ENCODE peak calls at places on chromosome 13, in seven cellular contexts. H is IMR-90; A is body of pancreas; D is spleen; B is GM23338; X is mammary epithelial cell; E is CD8-positive, alpha-beta memory T cell. Q is an unnamed sample.

GRCh38 chr13:98405107-98405571 is 171.8 kb downstream of the STK24 start:
- DNase-seq in H (no peak), A (peak), D (no peak), B (peak), X (no peak), E (no peak), Q (no peak)

GRCh38 chr13:31088826-31089420 is 72.8 kb downstream of the HSPH1 start:
- DNase-seq in H (no peak), A (no peak), D (no peak), B (no peak), X (no peak), E (no peak), Q (no peak)

GRCh38 chr13:74288361-74288911 is 154.2 kb upstream of the KLF12 start:
- DNase-seq in H (no peak), A (peak), D (peak), B (peak), X (peak), E (peak), Q (peak)

GRCh38 chr13:113997845-113998751 is 24.2 kb upstream of the C13orf46 start:
- DNase-seq in H (peak), A (peak), D (peak), B (no peak), X (no peak), E (no peak), Q (peak)

GRCh38 chr13:26323764-26324163 is 69.8 kb downstream of the CDK8 start:
- DNase-seq in H (no peak), A (no peak), D (no peak), B (no peak), X (peak), E (no peak), Q (no peak)

GRCh38 chr13:27965343-27965739 is 3.8 kb downstream of the CDX2 start:
- DNase-seq in H (no peak), A (no peak), D (no peak), B (peak), X (no peak), E (no peak), Q (no peak)

GRCh38 chr13:51724721-51725120 is 79.2 kb downstream of the DHRS12 start:
- DNase-seq in H (peak), A (no peak), D (no peak), B (no peak), X (no peak), E (no peak), Q (no peak)

GRCh38 chr13:34849406-34849805 is 92.7 kb upstream of the NBEA start:
- DNase-seq in H (no peak), A (no peak), D (no peak), B (no peak), X (no peak), E (no peak), Q (no peak)

GRCh38 chr13:40922437-40923040 is 96.6 kb downstream of the ELF1 start:
- DNase-seq in H (no peak), A (no peak), D (peak), B (peak), X (no peak), E (no peak), Q (peak)

GRCh38 chr13:102359264-102359663 is 42.6 kb downstream of the FGF14 start:
- DNase-seq in H (no peak), A (no peak), D (no peak), B (no peak), X (no peak), E (no peak), Q (no peak)

GRCh38 chr13:63438951-63439350 is 2023.3 kb upstream of the PCDH20 start:
- DNase-seq in H (no peak), A (no peak), D (no peak), B (peak), X (no peak), E (no peak), Q (no peak)

GRCh38 chr13:43269037-43269476 is 245.7 kb downstream of the DNAJC15 start:
- DNase-seq in H (peak), A (peak), D (no peak), B (no peak), X (peak), E (no peak), Q (no peak)

GRCh38 chr13:79404361-79404760 is 1.7 kb downstream of the RBM26 start:
- DNase-seq in H (no peak), A (no peak), D (no peak), B (no peak), X (no peak), E (no peak), Q (no peak)
- H3K27ac ChIP-seq in H (no peak), A (peak), D (no peak), B (no peak), X (peak), E (peak), Q (no peak)

DNA sequence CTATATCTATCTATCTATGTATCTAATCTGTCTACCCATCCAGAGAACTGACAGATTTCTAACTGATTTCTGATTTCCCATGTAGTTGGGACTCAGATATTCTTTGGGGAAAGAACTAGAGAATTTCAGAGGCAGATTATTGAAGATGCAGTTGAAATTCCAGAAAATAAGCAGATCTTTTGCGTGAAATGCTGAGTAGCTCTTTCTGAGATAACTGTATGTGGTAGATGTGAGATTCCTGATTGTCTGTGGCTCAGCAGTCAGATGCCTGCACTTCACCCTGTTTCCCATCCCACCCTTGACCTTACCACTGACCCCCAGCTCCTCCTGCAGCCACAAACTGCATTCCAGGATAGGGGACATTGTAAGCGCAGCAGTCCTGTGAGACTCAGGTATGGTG is 61.5 kb downstream of the DGKH start:
- DNase-seq in H (no peak), A (no peak), D (no peak), B (peak), X (no peak), E (no peak), Q (no peak)
- H3K27ac ChIP-seq in H (no peak), A (no peak), D (no peak), B (no peak), X (no peak), E (no peak), Q (no peak)

DNA sequence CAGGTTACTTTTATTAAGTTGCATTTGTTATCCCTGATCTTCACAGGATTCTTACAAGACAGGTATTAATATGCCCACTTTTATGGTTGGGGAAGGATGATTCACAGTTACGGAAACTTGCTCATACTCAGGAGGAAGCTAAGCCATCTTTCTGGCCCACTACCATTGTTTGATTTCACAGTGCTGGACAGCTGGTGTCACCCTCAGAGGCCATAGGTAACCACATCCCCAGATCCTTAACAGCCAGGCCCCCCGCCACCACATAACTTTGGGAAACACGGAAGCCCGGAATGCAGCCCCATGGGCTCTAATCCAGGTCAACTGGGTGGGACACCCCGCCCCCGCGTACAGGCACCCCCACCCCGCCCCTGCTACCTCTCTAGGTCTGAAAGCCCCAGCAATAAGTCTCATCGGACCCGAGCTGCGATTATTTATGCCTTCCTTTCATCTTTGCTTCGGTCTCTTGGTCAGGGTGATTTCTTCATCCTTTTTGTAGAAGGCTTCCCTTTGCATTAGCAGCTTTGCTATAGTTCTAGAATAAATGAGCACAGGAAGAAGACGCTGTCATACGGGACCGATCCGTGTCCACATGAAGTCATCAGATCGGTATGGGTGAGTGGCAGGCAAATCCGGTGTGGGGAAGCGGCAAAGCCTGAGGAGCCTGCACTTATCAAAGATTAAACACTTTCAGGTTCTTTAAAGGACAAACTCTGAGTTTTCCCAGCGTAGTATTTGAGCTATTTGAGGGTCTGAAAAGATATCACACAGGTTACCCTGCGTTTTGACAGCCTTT is 119.5 kb downstream of the IRS2 start:
- DNase-seq in H (peak), A (no peak), D (no peak), B (no peak), X (peak), E (no peak), Q (no peak)
- H3K27ac ChIP-seq in H (no peak), A (no peak), D (no peak), B (no peak), X (no peak), E (no peak), Q (no peak)

GRCh38 chr13:71865858-71866172 is 1.2 kb downstream of the DACH1 start:
- DNase-seq in H (no peak), A (no peak), D (peak), B (peak), X (no peak), E (no peak), Q (peak)
- H3K27ac ChIP-seq in H (no peak), A (peak), D (peak), B (no peak), X (no peak), E (no peak), Q (peak)

GRCh38 chr13:20546559-20546958 is 20.4 kb upstream of the IFT88 start:
- DNase-seq in H (no peak), A (no peak), D (no peak), B (no peak), X (no peak), E (no peak), Q (no peak)
- H3K27ac ChIP-seq in H (no peak), A (no peak), D (no peak), B (no peak), X (no peak), E (no peak), Q (no peak)

GRCh38 chr13:100096526-100096925 is 7.6 kb downstream of the PCCA start:
- DNase-seq in H (no peak), A (no peak), D (no peak), B (no peak), X (no peak), E (no peak), Q (no peak)

GRCh38 chr13:100097821-100098220 is 8.9 kb downstream of the PCCA start:
- DNase-seq in H (no peak), A (no peak), D (no peak), B (no peak), X (no peak), E (no peak), Q (no peak)

GRCh38 chr13:100095498-100095897 is 6.6 kb downstream of the PCCA start:
- DNase-seq in H (no peak), A (no peak), D (no peak), B (no peak), X (no peak), E (no peak), Q (no peak)

GRCh38 chr13:100100115-100100879 is 11.4 kb downstream of the PCCA start:
- DNase-seq in H (peak), A (peak), D (no peak), B (no peak), X (peak), E (no peak), Q (peak)

GRCh38 chr13:100098445-100099116 is 9.7 kb downstream of the PCCA start:
- DNase-seq in H (no peak), A (no peak), D (no peak), B (no peak), X (no peak), E (no peak), Q (no peak)
- H3K27ac ChIP-seq in H (no peak), A (peak), D (no peak), B (no peak), X (no peak), E (no peak), Q (no peak)

DNA sequence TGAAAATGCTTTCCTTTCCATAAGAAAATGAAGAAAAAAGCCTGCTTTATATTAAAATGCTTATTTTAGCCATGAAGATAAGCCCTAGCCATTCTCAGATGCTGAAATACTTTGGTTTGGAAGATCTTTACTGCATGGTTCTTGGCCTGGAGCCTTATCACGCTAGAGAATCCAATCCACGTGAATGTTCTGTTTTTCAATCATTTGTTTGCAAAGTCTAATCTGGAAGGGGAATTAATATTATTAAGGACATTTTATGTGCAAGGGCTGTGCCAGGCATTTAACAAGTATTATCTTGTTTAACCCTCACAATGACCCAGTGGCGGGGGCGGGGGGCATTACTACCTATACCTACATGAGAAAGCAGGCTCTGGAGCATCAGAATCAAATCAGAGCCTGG is 132.0 kb downstream of the DLEU7 start:
- DNase-seq in H (no peak), A (no peak), D (no peak), B (no peak), X (no peak), E (no peak), Q (no peak)
- H3K27ac ChIP-seq in H (no peak), A (no peak), D (no peak), B (no peak), X (no peak), E (no peak), Q (no peak)

GRCh38 chr13:21871919-21872318 is 201.0 kb downstream of the FGF9 start:
- DNase-seq in H (no peak), A (no peak), D (no peak), B (no peak), X (no peak), E (no peak), Q (no peak)

GRCh38 chr13:21871302-21871862 is 200.5 kb downstream of the FGF9 start:
- DNase-seq in H (no peak), A (no peak), D (no peak), B (no peak), X (no peak), E (no peak), Q (no peak)

GRCh38 chr13:21868823-21869222 is 197.9 kb downstream of the FGF9 start:
- DNase-seq in H (no peak), A (no peak), D (no peak), B (no peak), X (no peak), E (no peak), Q (no peak)

GRCh38 chr13:21872795-21873194 is 201.9 kb downstream of the FGF9 start:
- DNase-seq in H (peak), A (no peak), D (no peak), B (no peak), X (peak), E (no peak), Q (no peak)
- H3K27ac ChIP-seq in H (peak), A (no peak), D (no peak), B (no peak), X (no peak), E (no peak), Q (no peak)

GRCh38 chr13:32314271-32314967 is 744 bp downstream of the ZAR1L start:
- DNase-seq in H (no peak), A (no peak), D (peak), B (no peak), X (no peak), E (no peak), Q (peak)

GRCh38 chr13:32314968-32315254 is 252 bp downstream of the ZAR1L start:
- DNase-seq in H (peak), A (peak), D (no peak), B (peak), X (peak), E (peak), Q (peak)

GRCh38 chr13:32316030-32316344 is 679 bp downstream of the BRCA2 start:
- DNase-seq in H (no peak), A (no peak), D (no peak), B (no peak), X (no peak), E (no peak), Q (no peak)

GRCh38 chr13:32316476-32316875 is 1.2 kb downstream of the BRCA2 start:
- DNase-seq in H (no peak), A (no peak), D (no peak), B (no peak), X (no peak), E (no peak), Q (no peak)

GRCh38 chr13:32315255-32316029 is at the start of the genes BRCA2 and ZAR1L:
- DNase-seq in H (peak), A (peak), D (peak), B (peak), X (peak), E (peak), Q (peak)
- H3K27ac ChIP-seq in H (peak), A (peak), D (peak), B (peak), X (peak), E (peak), Q (peak)

Q was measured in heart right ventricle.